ENCODE peak calls at places on chromosomes 6 and 20, in ten cellular contexts. G is NCI-H460, Y is NCI-H2081 treated with DMSO at 0.1 percent for 48 hours, U is NCI-H1417, S is small intestine, O is midbrain, P is AG04449, I is transverse colon, V is amniotic stem cell, L is neural crest cell. T is an unnamed sample.

GRCh38 chr20:31680286-31681127 is 42.2 kb downstream of the BCL2L1 start:
- DNase-seq in S (no peak), I (no peak), G (no peak), V (no peak), P (no peak), O (no peak), Y (no peak), U (no peak), L (no peak), T (no peak)

GRCh38 chr6:45163952-45164766 is 164.0 kb upstream of the RUNX2 start:
- DNase-seq in Y (no peak), O (no peak), P (no peak), I (no peak), V (no peak), S (no peak), G (no peak), L (no peak), U (no peak), T (no peak)

GRCh38 chr20:10654630-10655029 is 19.2 kb downstream of the JAG1 start:
- DNase-seq in G (no peak), L (no peak), V (no peak), P (no peak), I (peak; percentile 47), S (peak; percentile 55), U (peak; percentile 13), O (no peak), Y (no peak), T (no peak)

GRCh38 chr6:37878150-37878710 is 58.7 kb downstream of the ZFAND3 start:
- DNase-seq in U (no peak), S (no peak), G (no peak), Y (no peak), O (no peak), I (no peak), P (no peak), V (no peak), L (no peak), T (no peak)

GRCh38 chr6:154621611-154622010 is 111.1 kb upstream of the CNKSR3 start:
- DNase-seq in U (no peak), L (no peak), V (no peak), G (no peak), Y (no peak), O (no peak), S (no peak), I (no peak), P (no peak), T (no peak)

GRCh38 chr6:117906905-117907599 is at the start of gene SLC35F1:
- DNase-seq in G (peak; percentile 7), I (no peak), V (no peak), Y (no peak), S (peak; percentile 1), O (peak; percentile 51), L (peak; percentile 84), U (peak; percentile 82), P (no peak), T (no peak)

GRCh38 chr6:105483492-105483891 is 80.6 kb upstream of the PREP start:
- DNase-seq in I (no peak), L (no peak), U (no peak), Y (no peak), O (no peak), V (peak; percentile 24), S (no peak), G (peak; percentile 36), P (no peak), T (no peak)

GRCh38 chr6:152277826-152278247 is 359.3 kb downstream of the SYNE1 start:
- DNase-seq in V (no peak), I (peak; percentile 31), L (no peak), U (no peak), Y (no peak), P (no peak), S (peak; percentile 81), G (no peak), O (no peak), T (no peak)

GRCh38 chr20:36273414-36274247 is 32.5 kb upstream of the DLGAP4 start:
- DNase-seq in O (no peak), G (peak; percentile 26), L (no peak), S (peak; percentile 12), I (no peak), U (no peak), V (no peak), P (no peak), Y (no peak), T (no peak)

GRCh38 chr6:128179890-128180440 is 279.1 kb upstream of the THEMIS start:
- DNase-seq in O (no peak), P (no peak), I (no peak), Y (no peak), S (no peak), G (no peak), V (no peak), U (no peak), L (no peak), T (no peak)